ENCODE peak calls at places on chromosome 9, in four cellular contexts. One of them, this sample, is unnamed. For H3K36me3, the result is how much of the 10 kb centered on the place peaks cover.

GRCh38 chr9:109520475-109521132 is 22.5 kb upstream of the PTPN3 start:
- DNase-seq in H1: peak
- DNase-seq in GM12878: peak
- DNase-seq in HepG2: peak
- DNase-seq in this sample: peak

GRCh38 chr9:113719919-113720318 is 156.2 kb upstream of the ZNF618 start:
- DNase-seq in HepG2: no peak
- DNase-seq in H1: no peak
- DNase-seq in GM12878: no peak
- DNase-seq in this sample: no peak

GRCh38 chr9:117535439-117535838 is 120.6 kb upstream of the ASTN2 start:
- DNase-seq in H1: no peak
- DNase-seq in HepG2: no peak
- DNase-seq in GM12878: no peak
- DNase-seq in this sample: peak

GRCh38 chr9:114910541-114910940 is 19.9 kb downstream of the TNFSF8 start:
- DNase-seq in HepG2: no peak
- DNase-seq in GM12878: no peak
- DNase-seq in H1: no peak
- DNase-seq in this sample: no peak

GRCh38 chr9:69130456-69131441 is 43.3 kb upstream of the TJP2 start:
- DNase-seq in H1: no peak
- DNase-seq in GM12878: no peak
- DNase-seq in HepG2: no peak
- DNase-seq in this sample: no peak

GRCh38 chr9:98873535-98874432 is 66.3 kb downstream of the GALNT12 start:
- DNase-seq in GM12878: no peak
- DNase-seq in H1: no peak
- DNase-seq in HepG2: no peak
- DNase-seq in this sample: no peak

GRCh38 chr9:16754662-16755061 is 115.8 kb downstream of the BNC2 start:
- DNase-seq in GM12878: no peak
- DNase-seq in HepG2: no peak
- DNase-seq in H1: no peak
- DNase-seq in this sample: no peak

GRCh38 chr9:36949470-36949869 is 84.6 kb downstream of the PAX5 start:
- DNase-seq in GM12878: no peak
- DNase-seq in H1: no peak
- DNase-seq in HepG2: no peak
- DNase-seq in this sample: no peak

GRCh38 chr9:113956901-113957777 is 81.0 kb downstream of the ZNF618 start:
- DNase-seq in H1: no peak
- DNase-seq in GM12878: no peak
- DNase-seq in HepG2: no peak
- DNase-seq in this sample: no peak

GRCh38 chr9:1298027-1298426 is 247.9 kb downstream of the DMRT2 start:
- DNase-seq in H1: no peak
- DNase-seq in GM12878: no peak
- DNase-seq in HepG2: no peak
- DNase-seq in this sample: no peak

GRCh38 chr9:126650830-126651341 is 37.2 kb downstream of the LMX1B start:
- DNase-seq in HepG2: no peak
- DNase-seq in H1: no peak
- DNase-seq in GM12878: no peak
- DNase-seq in this sample: no peak

GRCh38 chr9:127679506-127679905 is 27.3 kb upstream of the CFAP157 start:
- DNase-seq in GM12878: no peak
- DNase-seq in H1: no peak
- DNase-seq in HepG2: no peak
- DNase-seq in this sample: no peak
- H3K36me3 ChIP-seq in GM12878: under half
- H3K36me3 ChIP-seq in H1: under half
- H3K36me3 ChIP-seq in HepG2: under half
- H3K36me3 ChIP-seq in this sample: half or more

GRCh38 chr9:91162784-91163440 is 198.8 kb downstream of the AUH start:
- DNase-seq in HepG2: no peak
- DNase-seq in GM12878: peak
- DNase-seq in H1: no peak
- DNase-seq in this sample: no peak
- H3K9ac ChIP-seq in HepG2: no peak
- H3K9ac ChIP-seq in GM12878: no peak
- H3K9ac ChIP-seq in H1: no peak
- H3K9ac ChIP-seq in this sample: peak

DNA sequence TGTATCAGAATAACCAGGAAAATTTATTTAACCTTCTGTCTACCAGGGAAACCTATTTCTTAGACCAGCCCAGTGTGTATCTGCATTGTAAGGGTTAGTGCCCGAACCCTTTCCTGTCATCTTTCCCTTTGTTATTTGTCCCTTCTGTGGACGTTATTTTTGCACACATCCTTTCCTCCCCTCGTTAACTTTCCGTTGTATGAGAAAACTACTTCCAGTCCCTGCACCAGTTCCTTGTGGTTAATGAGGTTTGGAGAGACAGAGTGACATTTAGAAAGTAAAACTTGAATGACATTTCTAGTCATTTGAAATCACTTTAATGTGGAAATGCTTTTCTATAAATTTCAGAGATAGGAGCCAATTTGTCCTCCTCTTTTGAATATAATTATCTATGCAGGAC is 4.3 kb upstream of the IFNB1 start:
- DNase-seq in HepG2: no peak
- DNase-seq in GM12878: no peak
- DNase-seq in H1: no peak
- DNase-seq in this sample: no peak
- TF ChIP-seq SUZ12 in HepG2: no peak
- TF ChIP-seq SUZ12 in GM12878: no peak
- TF ChIP-seq SUZ12 in H1: no peak
- TF ChIP-seq SUZ12 in this sample: no peak

GRCh38 chr9:129637673-129638439 is 4.1 kb downstream of the ASB6 start:
- DNase-seq in H1: no peak
- DNase-seq in GM12878: no peak
- DNase-seq in HepG2: no peak
- DNase-seq in this sample: no peak
- H3K36me3 ChIP-seq in H1: under half
- H3K36me3 ChIP-seq in GM12878: under half
- H3K36me3 ChIP-seq in HepG2: under half
- H3K36me3 ChIP-seq in this sample: half or more

GRCh38 chr9:35791321-35791921 is at the start of gene NPR2:
- DNase-seq in HepG2: no peak
- DNase-seq in H1: no peak
- DNase-seq in GM12878: no peak
- DNase-seq in this sample: no peak
- H3K9ac ChIP-seq in HepG2: no peak
- H3K9ac ChIP-seq in H1: no peak
- H3K9ac ChIP-seq in GM12878: no peak
- H3K9ac ChIP-seq in this sample: peak

DNA sequence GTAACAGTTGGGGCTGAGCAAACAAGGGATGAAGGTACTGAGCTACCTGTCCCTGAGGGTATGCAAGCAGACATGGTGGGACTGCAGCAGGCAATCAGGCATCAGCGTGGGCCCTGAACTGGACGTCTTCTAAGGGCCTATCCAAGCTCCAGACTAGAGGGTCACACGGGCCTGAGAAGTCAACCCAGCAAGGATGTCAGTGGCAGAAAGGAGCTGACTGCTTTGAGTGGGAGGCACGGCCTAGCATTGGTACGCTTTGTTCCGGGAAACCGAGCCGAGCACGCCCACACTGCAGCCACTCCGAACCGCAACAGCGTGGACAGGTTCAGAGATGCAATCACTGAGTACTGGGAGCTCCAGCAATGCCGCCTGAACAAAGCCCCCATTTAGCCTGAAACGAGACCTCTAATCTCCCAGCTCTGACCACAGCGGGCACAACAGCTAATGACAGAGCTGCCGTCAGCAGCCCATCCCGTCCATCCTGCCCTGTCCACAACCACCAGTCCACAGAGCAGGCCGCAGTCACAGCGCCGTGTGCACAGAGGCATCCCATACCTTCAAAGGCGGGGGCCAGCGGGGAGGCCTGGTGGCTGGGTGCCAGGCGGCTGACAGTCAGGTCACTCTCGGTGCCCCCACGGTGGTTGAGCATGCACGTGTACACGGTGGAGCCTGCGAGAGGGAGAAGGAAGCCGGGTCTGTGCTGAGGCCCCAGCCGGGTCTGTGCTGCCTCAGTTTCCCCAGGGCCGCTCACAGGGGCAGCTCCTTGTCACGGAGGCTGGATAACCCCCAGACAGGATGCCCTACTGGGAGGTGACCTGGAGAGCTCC is 44.2 kb downstream of the SARDH start:
- DNase-seq in HepG2: no peak
- DNase-seq in GM12878: no peak
- DNase-seq in H1: no peak
- DNase-seq in this sample: no peak
- TF ChIP-seq SUZ12 in HepG2: no peak
- TF ChIP-seq SUZ12 in GM12878: no peak
- TF ChIP-seq SUZ12 in H1: no peak
- TF ChIP-seq SUZ12 in this sample: no peak

GRCh38 chr9:121182437-121182836 is 19.2 kb downstream of the RAB14 start:
- DNase-seq in HepG2: no peak
- DNase-seq in GM12878: no peak
- DNase-seq in H1: no peak
- DNase-seq in this sample: no peak

GRCh38 chr9:121184463-121184862 is 17.2 kb downstream of the RAB14 start:
- DNase-seq in GM12878: no peak
- DNase-seq in H1: no peak
- DNase-seq in HepG2: peak
- DNase-seq in this sample: no peak

GRCh38 chr9:121185178-121185745 is 16.4 kb downstream of the RAB14 start:
- DNase-seq in HepG2: no peak
- DNase-seq in GM12878: no peak
- DNase-seq in H1: no peak
- DNase-seq in this sample: no peak

GRCh38 chr9:121182976-121183375 is 18.7 kb downstream of the RAB14 start:
- DNase-seq in H1: no peak
- DNase-seq in HepG2: no peak
- DNase-seq in GM12878: no peak
- DNase-seq in this sample: no peak

GRCh38 chr9:121183666-121184423 is 17.8 kb downstream of the RAB14 start:
- DNase-seq in HepG2: peak
- DNase-seq in GM12878: no peak
- DNase-seq in H1: no peak
- DNase-seq in this sample: no peak
- H3K36me3 ChIP-seq in HepG2: under half
- H3K36me3 ChIP-seq in GM12878: under half
- H3K36me3 ChIP-seq in H1: under half
- H3K36me3 ChIP-seq in this sample: half or more

GRCh38 chr9:81083821-81084512 is 605.4 kb downstream of the TLE1 start:
- DNase-seq in H1: no peak
- DNase-seq in HepG2: no peak
- DNase-seq in GM12878: no peak
- DNase-seq in this sample: no peak
- H3K9ac ChIP-seq in H1: no peak
- H3K9ac ChIP-seq in HepG2: no peak
- H3K9ac ChIP-seq in GM12878: no peak
- H3K9ac ChIP-seq in this sample: no peak

GRCh38 chr9:131575121-131575640 is 29.9 kb downstream of the PRRT1B start:
- DNase-seq in GM12878: no peak
- DNase-seq in HepG2: no peak
- DNase-seq in H1: no peak
- DNase-seq in this sample: no peak
- TF ChIP-seq SUZ12 in GM12878: no peak
- TF ChIP-seq SUZ12 in HepG2: no peak
- TF ChIP-seq SUZ12 in H1: no peak
- TF ChIP-seq SUZ12 in this sample: no peak

This sample was measured in NT2/D1.